ENCODE peak calls at places on chromosomes 3 and 15, in eight cellular contexts. S, N, D, K, Z, P, L and U are unnamed samples.

GRCh38 chr15:36126194-36126593 is 453.2 kb upstream of the CDIN1 start:
- DNase-seq in S (no peak), N (no peak), D (no peak), K (no peak), Z (no peak), P (no peak), L (no peak), U (no peak)

GRCh38 chr3:86563358-86563970 is 427.5 kb downstream of the VGLL3 start:
- DNase-seq in S (no peak), N (no peak), D (no peak), K (no peak), Z (no peak), P (peak; percentile 13), L (no peak), U (no peak)

GRCh38 chr3:73351423-73352071 is 273.2 kb downstream of the PDZRN3 start:
- DNase-seq in S (no peak), N (no peak), D (no peak), K (peak; percentile 55), Z (no peak), P (no peak), L (no peak), U (peak; percentile 2)

GRCh38 chr3:111465081-111465670 is 76.8 kb upstream of the CD96 start:
- DNase-seq in S (no peak), N (no peak), D (no peak), K (no peak), Z (no peak), P (no peak), L (no peak), U (no peak)

GRCh38 chr3:61809879-61810278 is 248.5 kb downstream of the PTPRG start:
- DNase-seq in S (no peak), N (peak; percentile 66), D (no peak), K (peak; percentile 83), Z (no peak), P (no peak), L (no peak), U (no peak)

GRCh38 chr15:34812369-34812768 is 17.0 kb upstream of the ACTC1 start:
- DNase-seq in S (no peak), N (no peak), D (no peak), K (no peak), Z (no peak), P (no peak), L (peak; percentile 23), U (no peak)

GRCh38 chr3:135678386-135678785 is 287.1 kb upstream of the PPP2R3A start:
- DNase-seq in S (no peak), N (no peak), D (no peak), K (no peak), Z (no peak), P (no peak), L (no peak), U (no peak)

GRCh38 chr3:160956785-160957184 is 148.4 kb downstream of the B3GALNT1 start:
- DNase-seq in S (no peak), N (no peak), D (no peak), K (no peak), Z (no peak), P (peak; percentile 4), L (peak; percentile 14), U (no peak)

GRCh38 chr15:84398763-84399701 is 163.5 kb downstream of the GOLGA6L4 start:
- DNase-seq in S (peak; percentile 24), N (peak; percentile 36), D (no peak), K (peak; percentile 3), Z (no peak), P (no peak), L (no peak), U (no peak)

GRCh38 chr3:173066044-173066679 is 74.9 kb downstream of the SPATA16 start:
- DNase-seq in S (no peak), N (no peak), D (no peak), K (peak; percentile 12), Z (no peak), P (no peak), L (peak; percentile 11), U (peak; percentile 76)

GRCh38 chr3:126549861-126550487 is 8.8 kb downstream of the C3orf22 start:
- DNase-seq in S (no peak), N (peak; percentile 24), D (no peak), K (no peak), Z (peak; percentile 28), P (no peak), L (no peak), U (no peak)

GRCh38 chr3:171257251-171258179 is 202.7 kb downstream of the TNIK start:
- DNase-seq in S (no peak), N (no peak), D (no peak), K (no peak), Z (no peak), P (no peak), L (peak; percentile 74), U (no peak)

GRCh38 chr3:149004622-149005021 is 13.3 kb downstream of the GYG1 start:
- DNase-seq in S (no peak), N (peak; percentile 89), D (no peak), K (no peak), Z (no peak), P (no peak), L (peak; percentile 34), U (no peak)

GRCh38 chr3:170440346-170440745 is 21.7 kb downstream of the CLDN11 start:
- DNase-seq in S (no peak), N (no peak), D (no peak), K (no peak), Z (no peak), P (no peak), L (no peak), U (no peak)

GRCh38 chr3:58494107-58494506 is 2.2 kb downstream of the KCTD6 start:
- DNase-seq in S (no peak), N (no peak), D (no peak), K (no peak), Z (no peak), P (no peak), L (no peak), U (no peak)

GRCh38 chr3:103388214-103388613 is 953.4 kb downstream of the ZPLD1 start:
- DNase-seq in S (no peak), N (no peak), D (no peak), K (no peak), Z (no peak), P (no peak), L (no peak), U (no peak)

GRCh38 chr3:18047052-18047451 is 304.6 kb upstream of the TBC1D5 start:
- DNase-seq in S (no peak), N (no peak), D (no peak), K (no peak), Z (no peak), P (no peak), L (no peak), U (no peak)

GRCh38 chr3:49653636-49654035 is 20.5 kb upstream of the APEH start:
- DNase-seq in S (no peak), N (peak; percentile 36), D (no peak), K (no peak), Z (no peak), P (no peak), L (no peak), U (no peak)

GRCh38 chr15:31342781-31343626 is 16.4 kb downstream of the KLF13 start:
- DNase-seq in S (no peak), N (no peak), D (no peak), K (no peak), Z (no peak), P (no peak), L (no peak), U (no peak)
- H3K4me3 ChIP-seq in S (no peak overlapping the region), N (peak overlapping the region; percentile 11), D (no peak overlapping the region), K (no peak overlapping the region), Z (no peak overlapping the region), P (no peak overlapping the region), L (no peak overlapping the region), U (no peak overlapping the region)

GRCh38 chr3:139106013-139106932 is 61.6 kb upstream of the PRR23C start:
- DNase-seq in S (no peak), N (no peak), D (no peak), K (no peak), Z (no peak), P (no peak), L (no peak), U (no peak)

GRCh38 chr3:139105154-139105702 is 60.5 kb upstream of the PRR23C start:
- DNase-seq in S (no peak), N (no peak), D (no peak), K (no peak), Z (no peak), P (no peak), L (no peak), U (no peak)

GRCh38 chr3:139109271-139109670 is 64.6 kb upstream of the PRR23C start:
- DNase-seq in S (peak; percentile 19), N (no peak), D (no peak), K (no peak), Z (no peak), P (no peak), L (no peak), U (no peak)

GRCh38 chr3:139108253-139108969 is 63.7 kb upstream of the PRR23C start:
- DNase-seq in S (peak; percentile 20), N (no peak), D (no peak), K (no peak), Z (no peak), P (no peak), L (no peak), U (no peak)

GRCh38 chr3:139107424-139108252 is 62.9 kb upstream of the PRR23C start:
- DNase-seq in S (no peak), N (no peak), D (no peak), K (no peak), Z (no peak), P (no peak), L (no peak), U (no peak)
- H3K36me3 ChIP-seq in S (no peaks in the 10 kb centered on the region), N (no peaks in the 10 kb centered on the region), D (no peaks in the 10 kb centered on the region), K (no peaks in the 10 kb centered on the region), Z (no peaks in the 10 kb centered on the region), P (no peaks in the 10 kb centered on the region), L (no peaks in the 10 kb centered on the region), U (no peaks in the 10 kb centered on the region)

GRCh38 chr3:16174389-16174788 is at the start of gene GALNT15:
- DNase-seq in S (peak; percentile 72), N (peak; percentile 98), D (no peak), K (peak; percentile 77), Z (peak; percentile 75), P (no peak), L (peak; percentile 97), U (peak; percentile 94)
- H3K4me3 ChIP-seq in S (peak within 1 kb of the TSS; percentile 1), N (peak within 1 kb of the TSS; percentile 55), D (no peak within 1 kb of the TSS), K (peak within 1 kb of the TSS; percentile 11), Z (peak within 1 kb of the TSS; percentile 69), P (no peak within 1 kb of the TSS), L (peak within 1 kb of the TSS; percentile 27), U (no peak within 1 kb of the TSS)

GRCh38 chr15:66480267-66480666 is 17.3 kb downstream of the SNAPC5 start:
- DNase-seq in S (no peak), N (no peak), D (no peak), K (no peak), Z (no peak), P (no peak), L (no peak), U (no peak)

GRCh38 chr15:66483131-66483566 is 14.4 kb downstream of the SNAPC5 start:
- DNase-seq in S (peak; percentile 72), N (peak; percentile 56), D (peak; percentile 89), K (no peak), Z (no peak), P (no peak), L (no peak), U (peak; percentile 96)

GRCh38 chr15:66481107-66481856 is 16.3 kb downstream of the SNAPC5 start:
- DNase-seq in S (no peak), N (no peak), D (peak; percentile 68), K (no peak), Z (no peak), P (no peak), L (no peak), U (no peak)

GRCh38 chr15:66484539-66485112 is 12.9 kb downstream of the SNAPC5 start:
- DNase-seq in S (no peak), N (no peak), D (no peak), K (no peak), Z (no peak), P (no peak), L (no peak), U (no peak)

GRCh38 chr15:66482539-66482938 is 15.0 kb downstream of the SNAPC5 start:
- DNase-seq in S (peak; percentile 35), N (no peak), D (no peak), K (no peak), Z (no peak), P (no peak), L (no peak), U (no peak)
- H3K36me3 ChIP-seq in S (peaks cover 6% of the 10 kb centered on the region), N (no peaks in the 10 kb centered on the region), D (no peaks in the 10 kb centered on the region), K (peaks cover 41% of the 10 kb centered on the region), Z (no peaks in the 10 kb centered on the region), P (no peaks in the 10 kb centered on the region), L (peaks cover 30% of the 10 kb centered on the region), U (peaks cover 59% of the 10 kb centered on the region)